ENCODE peak calls at places on chromosome 20, in eight cellular contexts. One of them, this sample, is unnamed.

GRCh38 chr20:60984666-60985065 is 267.4 kb upstream of the CDH4 start:
- DNase-seq in pancreas: no peak
- DNase-seq in fibroblast of pulmonary artery: no peak
- DNase-seq in CD8-positive, alpha-beta T cell: no peak
- DNase-seq in ovary: no peak
- DNase-seq in AG04450: no peak
- DNase-seq in GM12865: no peak
- DNase-seq in A549: no peak
- DNase-seq in this sample: no peak

GRCh38 chr20:43198607-43199006 is 8.9 kb upstream of the PTPRT start:
- DNase-seq in pancreas: no peak
- DNase-seq in fibroblast of pulmonary artery: no peak
- DNase-seq in ovary: no peak
- DNase-seq in AG04450: no peak
- DNase-seq in GM12865: no peak
- DNase-seq in A549: no peak
- DNase-seq in CD8-positive, alpha-beta T cell: no peak
- DNase-seq in this sample: no peak

GRCh38 chr20:46808565-46808964 is 86.1 kb upstream of the EYA2 start:
- DNase-seq in GM12865: no peak
- DNase-seq in AG04450: no peak
- DNase-seq in fibroblast of pulmonary artery: no peak
- DNase-seq in CD8-positive, alpha-beta T cell: no peak
- DNase-seq in A549: no peak
- DNase-seq in pancreas: no peak
- DNase-seq in ovary: no peak
- DNase-seq in this sample: no peak

GRCh38 chr20:57898332-57898731 is 188.5 kb upstream of the PMEPA1 start:
- DNase-seq in pancreas: no peak
- DNase-seq in GM12865: no peak
- DNase-seq in AG04450: no peak
- DNase-seq in ovary: no peak
- DNase-seq in CD8-positive, alpha-beta T cell: no peak
- DNase-seq in fibroblast of pulmonary artery: no peak
- DNase-seq in A549: no peak
- DNase-seq in this sample: no peak

GRCh38 chr20:61810709-61811565 is 254.7 kb downstream of the TAF4 start:
- DNase-seq in ovary: no peak
- DNase-seq in CD8-positive, alpha-beta T cell: no peak
- DNase-seq in pancreas: no peak
- DNase-seq in fibroblast of pulmonary artery: no peak
- DNase-seq in AG04450: no peak
- DNase-seq in GM12865: no peak
- DNase-seq in A549: no peak
- DNase-seq in this sample: no peak

GRCh38 chr20:44211177-44212039 is 837 bp upstream of the OSER1 start:
- DNase-seq in CD8-positive, alpha-beta T cell: no peak
- DNase-seq in GM12865: no peak
- DNase-seq in fibroblast of pulmonary artery: peak
- DNase-seq in AG04450: no peak
- DNase-seq in A549: no peak
- DNase-seq in pancreas: peak
- DNase-seq in ovary: no peak
- DNase-seq in this sample: no peak

GRCh38 chr20:48610996-48611395 is 216.8 kb downstream of the PREX1 start:
- DNase-seq in pancreas: no peak
- DNase-seq in fibroblast of pulmonary artery: no peak
- DNase-seq in AG04450: no peak
- DNase-seq in GM12865: no peak
- DNase-seq in ovary: no peak
- DNase-seq in A549: no peak
- DNase-seq in CD8-positive, alpha-beta T cell: no peak
- DNase-seq in this sample: no peak

GRCh38 chr20:64109831-64110391 is 2.5 kb upstream of the NPBWR2 start:
- DNase-seq in AG04450: no peak
- DNase-seq in CD8-positive, alpha-beta T cell: peak
- DNase-seq in A549: no peak
- DNase-seq in ovary: peak
- DNase-seq in pancreas: peak
- DNase-seq in fibroblast of pulmonary artery: no peak
- DNase-seq in GM12865: no peak
- DNase-seq in this sample: peak

GRCh38 chr20:31515775-31516107 is 1.5 kb downstream of the HM13 start:
- DNase-seq in ovary: no peak
- DNase-seq in fibroblast of pulmonary artery: no peak
- DNase-seq in A549: no peak
- DNase-seq in CD8-positive, alpha-beta T cell: no peak
- DNase-seq in AG04450: no peak
- DNase-seq in pancreas: no peak
- DNase-seq in GM12865: peak
- DNase-seq in this sample: no peak

GRCh38 chr20:18613553-18613952 is 25.7 kb downstream of the DTD1 start:
- DNase-seq in GM12865: no peak
- DNase-seq in ovary: no peak
- DNase-seq in pancreas: no peak
- DNase-seq in CD8-positive, alpha-beta T cell: no peak
- DNase-seq in A549: peak
- DNase-seq in fibroblast of pulmonary artery: no peak
- DNase-seq in AG04450: no peak
- DNase-seq in this sample: no peak

GRCh38 chr20:41170386-41171105 is 33.2 kb downstream of the PLCG1 start:
- DNase-seq in A549: no peak
- DNase-seq in AG04450: no peak
- DNase-seq in fibroblast of pulmonary artery: no peak
- DNase-seq in ovary: no peak
- DNase-seq in CD8-positive, alpha-beta T cell: peak
- DNase-seq in GM12865: no peak
- DNase-seq in pancreas: no peak
- DNase-seq in this sample: no peak

GRCh38 chr20:48921883-48922867 is 664 bp downstream of the ARFGEF2 start:
- DNase-seq in GM12865: no peak
- DNase-seq in fibroblast of pulmonary artery: peak
- DNase-seq in AG04450: no peak
- DNase-seq in A549: peak
- DNase-seq in pancreas: peak
- DNase-seq in ovary: no peak
- DNase-seq in CD8-positive, alpha-beta T cell: no peak
- DNase-seq in this sample: no peak

GRCh38 chr20:63602321-63602720 is 24.6 kb downstream of the GMEB2 start:
- DNase-seq in pancreas: no peak
- DNase-seq in AG04450: no peak
- DNase-seq in A549: no peak
- DNase-seq in fibroblast of pulmonary artery: no peak
- DNase-seq in ovary: no peak
- DNase-seq in GM12865: no peak
- DNase-seq in CD8-positive, alpha-beta T cell: no peak
- DNase-seq in this sample: no peak

GRCh38 chr20:62875419-62876355 is 14.1 kb upstream of the TCFL5 start:
- DNase-seq in CD8-positive, alpha-beta T cell: no peak
- DNase-seq in AG04450: peak
- DNase-seq in ovary: peak
- DNase-seq in A549: peak
- DNase-seq in pancreas: peak
- DNase-seq in GM12865: no peak
- DNase-seq in fibroblast of pulmonary artery: peak
- DNase-seq in this sample: peak

GRCh38 chr20:25623225-25623735 is 534 bp downstream of the NANP start:
- DNase-seq in GM12865: peak
- DNase-seq in fibroblast of pulmonary artery: no peak
- DNase-seq in pancreas: peak
- DNase-seq in A549: peak
- DNase-seq in AG04450: no peak
- DNase-seq in ovary: peak
- DNase-seq in CD8-positive, alpha-beta T cell: peak
- DNase-seq in this sample: no peak

GRCh38 chr20:23988561-23988960 is at the start of gene GGTLC1:
- DNase-seq in CD8-positive, alpha-beta T cell: no peak
- DNase-seq in pancreas: no peak
- DNase-seq in AG04450: no peak
- DNase-seq in A549: no peak
- DNase-seq in fibroblast of pulmonary artery: no peak
- DNase-seq in ovary: no peak
- DNase-seq in GM12865: no peak
- DNase-seq in this sample: no peak

GRCh38 chr20:11553603-11554002 is 364.1 kb upstream of the BTBD3 start:
- DNase-seq in fibroblast of pulmonary artery: peak
- DNase-seq in CD8-positive, alpha-beta T cell: no peak
- DNase-seq in GM12865: no peak
- DNase-seq in pancreas: no peak
- DNase-seq in AG04450: no peak
- DNase-seq in A549: peak
- DNase-seq in ovary: no peak
- DNase-seq in this sample: no peak

GRCh38 chr20:3046677-3047462 is 1.0 kb downstream of the MRPS26 start:
- DNase-seq in CD8-positive, alpha-beta T cell: no peak
- DNase-seq in GM12865: peak
- DNase-seq in A549: peak
- DNase-seq in ovary: no peak
- DNase-seq in pancreas: no peak
- DNase-seq in fibroblast of pulmonary artery: peak
- DNase-seq in AG04450: no peak
- DNase-seq in this sample: peak

DNA sequence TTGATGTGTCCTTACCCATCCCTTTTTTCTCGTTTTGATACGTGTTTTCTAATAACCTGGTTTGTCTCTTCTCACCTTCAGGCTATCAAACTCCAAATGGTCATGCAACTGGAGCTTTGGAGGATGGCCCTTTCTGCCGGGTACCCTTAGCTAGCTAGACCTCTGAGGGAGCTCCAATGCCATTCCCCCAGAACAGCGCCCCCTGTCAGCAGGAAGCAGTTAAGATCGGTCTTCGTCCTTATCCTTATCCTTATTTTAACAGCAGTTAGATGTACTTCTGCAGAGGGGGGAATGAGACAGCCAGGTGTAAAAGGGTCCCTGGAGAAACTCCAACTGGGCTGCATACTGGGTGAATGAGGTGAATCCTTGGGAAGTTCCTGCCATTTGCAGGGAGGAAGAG is 37.2 kb downstream of the SEL1L2 start:
- DNase-seq in pancreas: no peak
- DNase-seq in AG04450: no peak
- DNase-seq in A549: peak
- DNase-seq in fibroblast of pulmonary artery: no peak
- DNase-seq in CD8-positive, alpha-beta T cell: no peak
- DNase-seq in ovary: no peak
- DNase-seq in GM12865: peak
- DNase-seq in this sample: no peak
- TF ChIP-seq CTCF in pancreas: no peak
- TF ChIP-seq CTCF in AG04450: no peak
- TF ChIP-seq CTCF in A549: no peak
- TF ChIP-seq CTCF in fibroblast of pulmonary artery: no peak
- TF ChIP-seq CTCF in CD8-positive, alpha-beta T cell: no peak
- TF ChIP-seq CTCF in ovary: no peak
- TF ChIP-seq CTCF in GM12865: peak
- TF ChIP-seq CTCF in this sample: no peak

DNA sequence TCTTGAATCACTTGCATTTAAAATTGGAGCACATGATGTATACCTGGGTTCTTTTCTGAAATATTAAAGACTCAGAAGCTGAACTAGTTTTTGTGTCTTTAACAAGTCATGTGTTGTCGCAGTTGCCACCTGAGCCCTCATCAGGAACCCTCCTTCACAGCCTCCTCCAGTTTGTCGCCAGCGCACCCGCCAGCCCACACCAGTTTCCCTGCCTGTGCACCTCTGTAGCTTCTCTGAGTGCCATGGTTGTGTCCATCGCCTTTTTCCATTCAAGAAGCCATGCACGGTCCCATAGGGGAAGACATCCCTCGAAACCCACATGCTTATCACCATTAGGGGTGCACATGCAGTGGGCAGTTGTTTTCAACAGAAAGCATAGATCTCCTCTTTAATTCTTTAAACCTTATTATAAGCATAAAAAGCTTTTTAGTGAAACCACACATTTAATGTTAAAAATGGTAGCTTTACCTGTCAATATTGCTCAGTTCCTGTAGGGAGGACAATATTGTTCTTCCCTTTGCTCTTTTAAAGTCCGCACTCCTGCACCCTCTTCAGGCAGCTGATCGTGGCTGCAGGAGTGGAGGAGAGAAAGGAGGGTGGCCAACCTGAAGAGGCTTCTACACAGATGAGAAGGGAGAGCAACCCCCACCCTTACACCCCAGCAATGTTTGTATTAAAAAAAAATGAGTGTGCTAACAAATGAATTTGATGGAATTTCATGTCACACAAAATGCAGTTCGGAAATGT is 121.9 kb downstream of the CFAP61 start:
- DNase-seq in CD8-positive, alpha-beta T cell: no peak
- DNase-seq in fibroblast of pulmonary artery: no peak
- DNase-seq in A549: no peak
- DNase-seq in AG04450: no peak
- DNase-seq in GM12865: no peak
- DNase-seq in pancreas: no peak
- DNase-seq in ovary: no peak
- DNase-seq in this sample: no peak
- TF ChIP-seq CTCF in CD8-positive, alpha-beta T cell: no peak
- TF ChIP-seq CTCF in fibroblast of pulmonary artery: no peak
- TF ChIP-seq CTCF in A549: no peak
- TF ChIP-seq CTCF in AG04450: peak
- TF ChIP-seq CTCF in GM12865: no peak
- TF ChIP-seq CTCF in pancreas: no peak
- TF ChIP-seq CTCF in ovary: no peak
- TF ChIP-seq CTCF in this sample: no peak

GRCh38 chr20:380763-381580 is 412 bp downstream of the TRIB3 start:
- DNase-seq in pancreas: peak
- DNase-seq in AG04450: no peak
- DNase-seq in CD8-positive, alpha-beta T cell: peak
- DNase-seq in GM12865: peak
- DNase-seq in A549: peak
- DNase-seq in ovary: peak
- DNase-seq in fibroblast of pulmonary artery: peak
- DNase-seq in this sample: no peak
- TF ChIP-seq CTCF in pancreas: no peak
- TF ChIP-seq CTCF in AG04450: no peak
- TF ChIP-seq CTCF in CD8-positive, alpha-beta T cell: no peak
- TF ChIP-seq CTCF in GM12865: peak
- TF ChIP-seq CTCF in A549: peak
- TF ChIP-seq CTCF in ovary: no peak
- TF ChIP-seq CTCF in fibroblast of pulmonary artery: peak
- TF ChIP-seq CTCF in this sample: no peak

DNA sequence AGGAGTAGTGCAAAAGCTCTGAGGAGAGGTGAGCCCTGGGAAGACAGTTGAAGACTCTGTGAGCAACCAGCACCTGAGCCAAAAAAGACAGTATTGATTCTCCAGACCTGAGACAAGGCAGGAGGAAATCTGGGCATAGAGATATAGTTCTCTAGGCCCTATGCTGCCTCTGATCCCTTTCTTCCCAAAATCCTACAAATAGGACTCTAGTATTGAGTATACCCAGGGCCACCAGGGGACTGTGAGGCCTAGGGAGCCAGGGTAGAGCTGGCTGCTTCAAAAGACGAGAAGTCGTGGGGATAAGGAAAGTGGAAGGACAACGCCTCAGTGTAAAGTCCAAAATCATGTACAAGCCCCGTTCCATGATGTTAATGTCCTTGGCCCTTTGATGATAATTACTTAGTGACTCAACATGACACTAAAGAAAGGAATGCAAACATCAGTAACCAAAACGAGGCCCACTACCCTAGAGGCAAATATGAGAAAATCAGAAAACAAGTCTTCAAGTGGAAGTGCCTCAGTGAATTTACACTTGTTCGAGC is 197.3 kb upstream of the PROKR2 start:
- DNase-seq in A549: peak
- DNase-seq in pancreas: no peak
- DNase-seq in fibroblast of pulmonary artery: no peak
- DNase-seq in CD8-positive, alpha-beta T cell: no peak
- DNase-seq in AG04450: no peak
- DNase-seq in GM12865: no peak
- DNase-seq in ovary: no peak
- DNase-seq in this sample: no peak
- TF ChIP-seq CTCF in A549: no peak
- TF ChIP-seq CTCF in pancreas: no peak
- TF ChIP-seq CTCF in fibroblast of pulmonary artery: no peak
- TF ChIP-seq CTCF in CD8-positive, alpha-beta T cell: no peak
- TF ChIP-seq CTCF in AG04450: peak
- TF ChIP-seq CTCF in GM12865: no peak
- TF ChIP-seq CTCF in ovary: no peak
- TF ChIP-seq CTCF in this sample: no peak

This sample was measured in mesothelial cell of epicardium.